ENCODE peak calls at places on chromosomes 7 and 10, in five cellular contexts. K is uterus, Z is H1, J is breast epithelium, W is prostate gland. U is an unnamed sample.

GRCh38 chr7:16590424-16590823 is 55.1 kb downstream of the ANKMY2 start:
- DNase-seq in J (no peak), K (no peak), W (no peak), Z (no peak), U (no peak)

GRCh38 chr7:33632840-33633239 is 272.5 kb upstream of the BMPER start:
- DNase-seq in W (no peak), J (no peak), K (no peak), Z (no peak), U (no peak)

GRCh38 chr10:126521354-126521753 is 133.1 kb upstream of the ADAM12 start:
- DNase-seq in W (no peak), Z (no peak), K (no peak), J (no peak), U (no peak)

GRCh38 chr10:92844746-92845145 is 3.6 kb upstream of the EXOC6 start:
- DNase-seq in W (no peak), J (no peak), Z (no peak), K (no peak), U (no peak)

GRCh38 chr10:36725581-36726520 is 399.5 kb upstream of the ANKRD30A start:
- DNase-seq in J (no peak), K (no peak), Z (peak; percentile 62), W (no peak), U (no peak)

GRCh38 chr10:128068398-128069285 is 57.6 kb downstream of the MKI67 start:
- DNase-seq in Z (no peak), K (no peak), J (no peak), W (no peak), U (no peak)

GRCh38 chr7:923108-924041 is 31.1 kb downstream of the ADAP1 start:
- DNase-seq in J (peak; percentile 53), K (no peak), W (no peak), Z (no peak), U (peak; percentile 90)

GRCh38 chr10:122307669-122308486 is 36.8 kb downstream of the BTBD16 start:
- DNase-seq in J (no peak), W (peak; percentile 57), Z (no peak), K (peak; percentile 95), U (no peak)

GRCh38 chr7:116802784-116803183 is 59.6 kb upstream of the CAPZA2 start:
- DNase-seq in J (no peak), Z (no peak), K (no peak), W (no peak), U (peak; percentile 55)

GRCh38 chr7:133114519-133114918 is 32.6 kb upstream of the CHCHD3 start:
- DNase-seq in Z (no peak), J (no peak), W (no peak), K (no peak), U (no peak)

GRCh38 chr10:130889240-130889639 is 422.3 kb downstream of the TCERG1L start:
- DNase-seq in J (no peak), W (no peak), Z (no peak), K (no peak), U (no peak)

GRCh38 chr7:52794621-52795020 is 240.8 kb upstream of the POM121L12 start:
- DNase-seq in Z (no peak), W (no peak), J (no peak), K (no peak), U (no peak)

DNA sequence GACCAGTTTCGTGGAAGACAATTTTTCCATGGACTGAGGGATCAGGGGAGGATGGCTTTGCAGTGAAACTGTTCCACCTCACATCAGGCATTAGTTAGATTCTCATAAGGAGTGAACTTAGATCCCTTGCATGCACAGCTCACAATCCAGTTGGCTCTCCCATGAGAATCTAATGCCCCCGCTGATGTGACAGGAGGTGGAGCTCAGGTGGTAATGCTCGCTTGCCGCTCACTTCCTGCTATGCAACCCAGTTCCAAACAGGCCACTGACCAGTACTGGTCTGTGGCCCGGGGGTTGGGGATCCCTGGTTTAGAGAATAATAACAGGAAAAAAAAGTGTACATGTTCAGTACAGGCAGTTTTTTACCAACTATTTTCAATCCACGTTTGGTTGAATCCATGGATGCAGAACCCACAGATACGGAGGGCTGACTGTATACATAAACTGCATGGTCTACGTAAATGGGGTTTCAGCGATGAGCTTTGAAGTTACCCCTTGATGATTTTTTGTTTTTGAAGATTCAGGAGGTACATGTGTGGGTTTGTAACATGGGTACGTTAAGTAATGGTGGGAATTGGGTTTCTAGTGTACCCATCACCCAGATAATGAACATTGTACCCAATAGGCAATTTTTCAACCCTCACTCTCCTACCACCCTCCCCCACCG is 24.5 kb downstream of the OGDH start:
- DNase-seq in W (no peak), J (no peak), K (no peak), Z (no peak), U (no peak)
- H3K4me1 ChIP-seq in W (peaks cover 16% of the 10 kb centered on the region), J (peaks cover 8% of the 10 kb centered on the region), K (peaks cover 7% of the 10 kb centered on the region), Z (peaks cover 11% of the 10 kb centered on the region), U (peaks cover 99% of the 10 kb centered on the region)

GRCh38 chr10:59240581-59241183 is 64.2 kb downstream of the PHYHIPL start:
- DNase-seq in W (peak; percentile 12), Z (no peak), J (no peak), K (no peak), U (peak; percentile 19)
- H3K4me3 ChIP-seq in W (no peak overlapping the region), Z (no peak overlapping the region), J (no peak overlapping the region), K (no peak overlapping the region), U (no peak overlapping the region)

DNA sequence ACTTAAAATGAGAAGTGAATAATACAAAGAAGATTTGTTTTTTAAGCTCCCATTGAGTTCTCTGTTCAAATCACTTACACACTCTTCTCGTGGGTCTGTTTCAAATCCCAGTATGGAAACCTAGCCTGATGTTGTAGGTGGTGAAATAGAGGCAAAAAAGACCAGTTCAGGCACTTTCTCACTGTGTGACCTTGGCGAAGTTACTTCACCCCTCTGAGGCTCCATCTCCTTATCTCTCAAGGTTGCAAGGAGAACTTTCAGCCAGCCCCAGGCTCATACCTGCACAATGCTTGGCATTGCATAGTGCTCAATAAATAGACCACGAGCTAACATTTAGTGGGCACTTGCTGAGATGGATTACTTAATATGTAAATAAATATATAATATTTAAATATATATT is 90.1 kb downstream of the PRLHR start:
- DNase-seq in Z (no peak), J (no peak), K (no peak), W (no peak), U (no peak)
- H3K4me1 ChIP-seq in Z (no peaks in the 10 kb centered on the region), J (no peaks in the 10 kb centered on the region), K (no peaks in the 10 kb centered on the region), W (no peaks in the 10 kb centered on the region), U (no peaks in the 10 kb centered on the region)

GRCh38 chr7:36086571-36086970 is 66.5 kb upstream of the EEPD1 start:
- DNase-seq in Z (no peak), W (no peak), K (no peak), J (no peak), U (no peak)

GRCh38 chr7:36083626-36084380 is 69.3 kb upstream of the EEPD1 start:
- DNase-seq in K (no peak), W (no peak), J (no peak), Z (no peak), U (no peak)

GRCh38 chr7:36082910-36083309 is 70.1 kb upstream of the EEPD1 start:
- DNase-seq in K (no peak), J (no peak), W (no peak), Z (no peak), U (no peak)

GRCh38 chr7:36084485-36085091 is 68.5 kb upstream of the EEPD1 start:
- DNase-seq in J (no peak), Z (peak; percentile 23), K (no peak), W (peak; percentile 64), U (no peak)

GRCh38 chr7:36085096-36085495 is 68.0 kb upstream of the EEPD1 start:
- DNase-seq in W (no peak), J (no peak), Z (no peak), K (no peak), U (no peak)
- H3K4me3 ChIP-seq in W (no peak overlapping the region), J (no peak overlapping the region), Z (no peak overlapping the region), K (no peak overlapping the region), U (no peak overlapping the region)

GRCh38 chr10:34183397-34183796 is 631.7 kb downstream of the PARD3 start:
- DNase-seq in Z (no peak), J (no peak), K (no peak), W (no peak), U (no peak)

GRCh38 chr10:34186013-34186412 is 629.1 kb downstream of the PARD3 start:
- DNase-seq in K (no peak), Z (no peak), W (no peak), J (no peak), U (no peak)

GRCh38 chr10:34186740-34187139 is 628.4 kb downstream of the PARD3 start:
- DNase-seq in W (no peak), K (no peak), J (no peak), Z (no peak), U (no peak)

GRCh38 chr10:34187201-34187600 is 627.9 kb downstream of the PARD3 start:
- DNase-seq in J (no peak), Z (no peak), K (no peak), W (no peak), U (no peak)

DNA sequence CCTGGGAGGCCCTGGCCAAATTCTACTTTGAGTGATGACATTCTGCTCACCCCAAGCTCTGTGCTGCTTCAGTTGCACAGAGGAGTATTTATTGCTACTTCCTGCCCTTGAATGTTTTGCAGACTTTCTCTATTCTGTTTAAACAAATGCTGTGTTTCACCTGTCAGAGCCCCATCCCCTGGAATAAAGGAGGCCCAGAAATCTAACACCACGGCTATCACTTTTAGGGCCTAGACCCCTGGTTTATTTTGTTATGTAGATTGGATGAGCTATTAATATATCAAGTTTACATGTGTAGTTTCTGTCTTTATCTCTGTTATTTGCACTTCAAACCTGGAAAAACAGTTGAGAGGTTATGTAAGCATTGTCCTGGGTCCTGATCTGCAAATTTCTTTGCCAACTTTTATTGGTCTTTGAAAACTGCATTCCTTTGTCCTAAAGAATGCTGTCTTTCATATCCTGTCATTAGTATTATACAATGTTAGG is 630.2 kb downstream of the PARD3 start:
- DNase-seq in K (no peak), J (no peak), Z (no peak), W (no peak), U (no peak)
- H3K4me1 ChIP-seq in K (no peaks in the 10 kb centered on the region), J (peaks cover 7% of the 10 kb centered on the region), Z (peaks cover 34% of the 10 kb centered on the region), W (peaks cover 3% of the 10 kb centered on the region), U (no peaks in the 10 kb centered on the region)

GRCh38 chr10:125449571-125449970 is 233.4 kb downstream of the TEX36 start:
- DNase-seq in K (no peak), W (no peak), Z (no peak), J (no peak), U (no peak)
- H3K4me3 ChIP-seq in K (no peak overlapping the region), W (no peak overlapping the region), Z (no peak overlapping the region), J (no peak overlapping the region), U (no peak overlapping the region)

GRCh38 chr7:1927942-1928341 is 257.9 kb downstream of the ELFN1 start:
- DNase-seq in J (no peak), W (no peak), Z (no peak), K (no peak), U (no peak)
- H3K4me1 ChIP-seq in J (no peaks in the 10 kb centered on the region), W (no peaks in the 10 kb centered on the region), Z (no peaks in the 10 kb centered on the region), K (no peaks in the 10 kb centered on the region), U (peaks cover 57% of the 10 kb centered on the region)

GRCh38 chr7:35906191-35906908 is 105.5 kb downstream of the SEPTIN7 start:
- DNase-seq in K (peak; percentile 74), W (peak; percentile 76), Z (peak; percentile 31), J (no peak), U (peak; percentile 78)
- H3K4me3 ChIP-seq in K (no peak overlapping the region), W (no peak overlapping the region), Z (no peak overlapping the region), J (no peak overlapping the region), U (no peak overlapping the region)

U was measured in CD4-positive, CD25-positive, alpha-beta regulatory T cell.